ENCODE peak calls at places on chromosomes 16 and 17, in eight cellular contexts. S is T-helper 17 cell, H is posterior cingulate gyrus, K is cardiac fibroblast, D is neural crest cell, Q is Panc1, R is adrenal gland, T is stomach. Z is an unnamed sample.

GRCh38 chr16:21233521-21234150 is at the start of gene ANKS4B:
- DNase-seq in T (peak), S (no peak), D (no peak), K (no peak), R (no peak), H (no peak), Q (no peak), Z (no peak)

GRCh38 chr16:89150090-89150835 is 21.3 kb upstream of the CDH15 start:
- DNase-seq in D (no peak), H (no peak), Q (no peak), T (no peak), K (no peak), R (no peak), S (no peak), Z (no peak)

GRCh38 chr17:60138769-60139437 is 10.9 kb upstream of the CA4 start:
- DNase-seq in H (no peak), R (peak), T (no peak), D (no peak), Q (no peak), K (no peak), S (no peak), Z (no peak)

GRCh38 chr16:4935231-4935855 is 1.6 kb downstream of the PPL start:
- DNase-seq in D (no peak), K (peak), S (no peak), H (no peak), R (peak), T (peak), Q (no peak), Z (no peak)

GRCh38 chr16:66678314-66678713 is 18.2 kb downstream of the CMTM4 start:
- DNase-seq in R (no peak), D (no peak), Q (no peak), T (no peak), S (no peak), H (no peak), K (no peak), Z (no peak)

GRCh38 chr17:78921437-78921971 is 3.7 kb downstream of the TIMP2 start:
- DNase-seq in R (peak), Q (no peak), T (no peak), H (peak), D (no peak), K (no peak), S (no peak), Z (no peak)

GRCh38 chr17:35973333-35974260 is 7.7 kb downstream of the CCL16 start:
- DNase-seq in D (no peak), S (no peak), T (no peak), Q (no peak), H (no peak), K (peak), R (peak), Z (no peak)

GRCh38 chr17:82414548-82415281 is 3.4 kb upstream of the HEXD start:
- DNase-seq in S (peak), D (peak), T (peak), K (peak), R (peak), H (peak), Q (no peak), Z (peak)

GRCh38 chr17:45256114-45256966 is 5.6 kb downstream of the SPATA32 start:
- DNase-seq in R (no peak), K (no peak), S (no peak), T (no peak), D (no peak), H (no peak), Q (no peak), Z (no peak)

GRCh38 chr17:78394209-78394608 is 15.8 kb downstream of the PGS1 start:
- DNase-seq in T (no peak), H (no peak), D (no peak), Q (no peak), R (no peak), K (no peak), S (no peak), Z (no peak)

GRCh38 chr16:64250866-64251265 is 871.0 kb downstream of the CDH11 start:
- DNase-seq in K (peak), H (no peak), T (no peak), S (no peak), R (peak), D (no peak), Q (no peak), Z (no peak)

GRCh38 chr17:79691931-79692330 is 38.8 kb upstream of the ENPP7 start:
- DNase-seq in D (no peak), Q (no peak), S (no peak), R (no peak), H (peak), K (no peak), T (peak), Z (no peak)

GRCh38 chr16:59412275-59412841 is 678.2 kb upstream of the GOT2 start:
- DNase-seq in S (no peak), Q (peak), D (no peak), H (no peak), T (no peak), K (peak), R (no peak), Z (no peak)

GRCh38 chr17:5035356-5035755 is at the start of gene SLC52A1:
- DNase-seq in D (no peak), H (no peak), T (no peak), K (no peak), Q (no peak), S (no peak), R (no peak), Z (no peak)

GRCh38 chr16:87615621-87616041 is 13.3 kb downstream of the JPH3 start:
- DNase-seq in H (no peak), Q (no peak), T (no peak), S (no peak), D (no peak), R (no peak), K (no peak), Z (no peak)